ENCODE peak calls at places on chromosomes 3 and 15, in ten cellular contexts. J, Y, T, A, P, B, G, X, V and L are unnamed samples.

GRCh38 chr15:89673162-89673506 is 6.0 kb downstream of the PLIN1 start:
- DNase-seq in J (peak; percentile 49), Y (peak; percentile 58), T (no peak), A (no peak), P (peak; percentile 86), B (no peak), G (no peak), X (no peak), V (peak; percentile 50), L (no peak)

GRCh38 chr15:44593042-44593736 is 56.2 kb downstream of the EIF3J start:
- DNase-seq in J (no peak), Y (no peak), T (no peak), A (no peak), P (no peak), B (no peak), G (no peak), X (peak; percentile 19), V (peak; percentile 30), L (no peak)

GRCh38 chr3:78995087-78995486 is 772.7 kb downstream of the ROBO1 start:
- DNase-seq in J (no peak), Y (no peak), T (no peak), A (no peak), P (no peak), B (no peak), G (no peak), X (no peak), V (no peak), L (no peak)

GRCh38 chr3:96347289-96347688 is 467.1 kb upstream of the EPHA6 start:
- DNase-seq in J (no peak), Y (no peak), T (no peak), A (no peak), P (no peak), B (no peak), G (no peak), X (no peak), V (no peak), L (no peak)

GRCh38 chr3:15172806-15173205 is 33.2 kb upstream of the CAPN7 start:
- DNase-seq in J (no peak), Y (no peak), T (no peak), A (no peak), P (no peak), B (no peak), G (no peak), X (no peak), V (no peak), L (no peak)

GRCh38 chr3:78919021-78919755 is 848.6 kb downstream of the ROBO1 start:
- DNase-seq in J (no peak), Y (no peak), T (no peak), A (no peak), P (no peak), B (peak; percentile 29), G (no peak), X (peak; percentile 86), V (peak; percentile 74), L (no peak)

GRCh38 chr3:117628896-117629295 is 919.3 kb downstream of the TUSC7 start:
- DNase-seq in J (no peak), Y (no peak), T (no peak), A (peak; percentile 40), P (no peak), B (peak; percentile 40), G (no peak), X (peak; percentile 93), V (no peak), L (no peak)

GRCh38 chr3:74824366-74824765 is 209.9 kb upstream of the CNTN3 start:
- DNase-seq in J (no peak), Y (no peak), T (no peak), A (no peak), P (no peak), B (no peak), G (no peak), X (no peak), V (no peak), L (no peak)

GRCh38 chr3:133282239-133282638 is 117.6 kb upstream of the BFSP2 start:
- DNase-seq in J (no peak), Y (no peak), T (no peak), A (no peak), P (no peak), B (peak; percentile 24), G (no peak), X (no peak), V (no peak), L (no peak)

GRCh38 chr3:114401346-114401745 is 107.5 kb downstream of the TIGIT start:
- DNase-seq in J (no peak), Y (no peak), T (no peak), A (no peak), P (no peak), B (no peak), G (no peak), X (no peak), V (no peak), L (no peak)

GRCh38 chr3:123143669-123144411 is 57.9 kb upstream of the SEC22A start:
- DNase-seq in J (peak; percentile 77), Y (no peak), T (peak; percentile 54), A (no peak), P (peak; percentile 18), B (peak; percentile 32), G (no peak), X (no peak), V (no peak), L (no peak)

GRCh38 chr3:11913316-11913715 is 66.6 kb upstream of the TAMM41 start:
- DNase-seq in J (no peak), Y (no peak), T (peak; percentile 36), A (no peak), P (no peak), B (no peak), G (no peak), X (no peak), V (no peak), L (no peak)

GRCh38 chr3:113249111-113249510 is 37.8 kb downstream of the BOC start:
- DNase-seq in J (no peak), Y (no peak), T (no peak), A (no peak), P (no peak), B (peak; percentile 73), G (no peak), X (peak; percentile 82), V (no peak), L (no peak)